ENCODE peak calls at places on chromosomes 1 and 21, in seven cellular contexts. One of them, this sample, is unnamed.

GRCh38 chr1:209815931-209816338 is 10.0 kb upstream of the IRF6 start:
- DNase-seq in OCI-LY7: no peak
- DNase-seq in epithelial cell of proximal tubule: no peak
- DNase-seq in brain microvascular endothelial cell: no peak
- DNase-seq in lower leg skin: peak
- DNase-seq in fibroblast of lung: no peak
- DNase-seq in GM20000: no peak
- DNase-seq in this sample: no peak

GRCh38 chr1:3539707-3540425 is 71.4 kb downstream of the MEGF6 start:
- DNase-seq in fibroblast of lung: no peak
- DNase-seq in brain microvascular endothelial cell: no peak
- DNase-seq in GM20000: no peak
- DNase-seq in OCI-LY7: no peak
- DNase-seq in epithelial cell of proximal tubule: no peak
- DNase-seq in lower leg skin: no peak
- DNase-seq in this sample: no peak

GRCh38 chr21:42503711-42504110 is 7.7 kb upstream of the RSPH1 start:
- DNase-seq in fibroblast of lung: no peak
- DNase-seq in brain microvascular endothelial cell: no peak
- DNase-seq in lower leg skin: no peak
- DNase-seq in OCI-LY7: no peak
- DNase-seq in epithelial cell of proximal tubule: no peak
- DNase-seq in GM20000: peak
- DNase-seq in this sample: no peak

GRCh38 chr1:217182992-217183391 is 447.9 kb downstream of the GPATCH2 start:
- DNase-seq in OCI-LY7: no peak
- DNase-seq in fibroblast of lung: no peak
- DNase-seq in brain microvascular endothelial cell: no peak
- DNase-seq in lower leg skin: no peak
- DNase-seq in epithelial cell of proximal tubule: no peak
- DNase-seq in GM20000: no peak
- DNase-seq in this sample: no peak

GRCh38 chr1:8461341-8462110 is 143.6 kb downstream of the SLC45A1 start:
- DNase-seq in lower leg skin: no peak
- DNase-seq in brain microvascular endothelial cell: no peak
- DNase-seq in OCI-LY7: peak
- DNase-seq in GM20000: no peak
- DNase-seq in fibroblast of lung: no peak
- DNase-seq in epithelial cell of proximal tubule: no peak
- DNase-seq in this sample: no peak

GRCh38 chr21:43295016-43295958 is 126.5 kb downstream of the CRYAA start:
- DNase-seq in GM20000: no peak
- DNase-seq in brain microvascular endothelial cell: no peak
- DNase-seq in fibroblast of lung: no peak
- DNase-seq in lower leg skin: no peak
- DNase-seq in OCI-LY7: peak
- DNase-seq in epithelial cell of proximal tubule: no peak
- DNase-seq in this sample: peak

GRCh38 chr1:211632808-211633522 is 42.5 kb downstream of the NEK2 start:
- DNase-seq in epithelial cell of proximal tubule: no peak
- DNase-seq in brain microvascular endothelial cell: peak
- DNase-seq in GM20000: no peak
- DNase-seq in OCI-LY7: no peak
- DNase-seq in lower leg skin: no peak
- DNase-seq in fibroblast of lung: peak
- DNase-seq in this sample: no peak

GRCh38 chr21:46569071-46569470 is 35.8 kb downstream of the S100B start:
- DNase-seq in fibroblast of lung: no peak
- DNase-seq in epithelial cell of proximal tubule: no peak
- DNase-seq in OCI-LY7: no peak
- DNase-seq in GM20000: no peak
- DNase-seq in brain microvascular endothelial cell: no peak
- DNase-seq in lower leg skin: no peak
- DNase-seq in this sample: no peak

GRCh38 chr1:25468037-25468436 is 37.3 kb downstream of the MACO1 start:
- DNase-seq in epithelial cell of proximal tubule: no peak
- DNase-seq in lower leg skin: no peak
- DNase-seq in OCI-LY7: no peak
- DNase-seq in brain microvascular endothelial cell: peak
- DNase-seq in GM20000: no peak
- DNase-seq in fibroblast of lung: peak
- DNase-seq in this sample: no peak

GRCh38 chr1:244053831-244054230 is 2.7 kb downstream of the ZBTB18 start:
- DNase-seq in brain microvascular endothelial cell: no peak
- DNase-seq in lower leg skin: peak
- DNase-seq in fibroblast of lung: no peak
- DNase-seq in OCI-LY7: no peak
- DNase-seq in GM20000: no peak
- DNase-seq in epithelial cell of proximal tubule: no peak
- DNase-seq in this sample: no peak

GRCh38 chr1:63042278-63042677 is 258.3 kb downstream of the ATG4C start:
- DNase-seq in OCI-LY7: no peak
- DNase-seq in lower leg skin: no peak
- DNase-seq in brain microvascular endothelial cell: no peak
- DNase-seq in GM20000: no peak
- DNase-seq in epithelial cell of proximal tubule: no peak
- DNase-seq in fibroblast of lung: no peak
- DNase-seq in this sample: no peak

GRCh38 chr1:87435484-87435883 is 106.8 kb downstream of the LMO4 start:
- DNase-seq in lower leg skin: no peak
- DNase-seq in GM20000: no peak
- DNase-seq in epithelial cell of proximal tubule: no peak
- DNase-seq in brain microvascular endothelial cell: peak
- DNase-seq in fibroblast of lung: peak
- DNase-seq in OCI-LY7: no peak
- DNase-seq in this sample: no peak

GRCh38 chr21:24910591-24910990 is 696.7 kb downstream of the MRPL39 start:
- DNase-seq in epithelial cell of proximal tubule: no peak
- DNase-seq in OCI-LY7: no peak
- DNase-seq in lower leg skin: no peak
- DNase-seq in fibroblast of lung: no peak
- DNase-seq in GM20000: no peak
- DNase-seq in brain microvascular endothelial cell: no peak
- DNase-seq in this sample: no peak

GRCh38 chr21:41847066-41847804 is 31.9 kb downstream of the PRDM15 start:
- DNase-seq in fibroblast of lung: peak
- DNase-seq in brain microvascular endothelial cell: peak
- DNase-seq in lower leg skin: no peak
- DNase-seq in GM20000: no peak
- DNase-seq in epithelial cell of proximal tubule: no peak
- DNase-seq in OCI-LY7: no peak
- DNase-seq in this sample: no peak

GRCh38 chr1:53315456-53316048 is 12.3 kb downstream of the LRP8 start:
- DNase-seq in fibroblast of lung: no peak
- DNase-seq in OCI-LY7: no peak
- DNase-seq in lower leg skin: no peak
- DNase-seq in brain microvascular endothelial cell: no peak
- DNase-seq in epithelial cell of proximal tubule: no peak
- DNase-seq in GM20000: no peak
- DNase-seq in this sample: no peak

GRCh38 chr1:195415584-195415983 is 1192.7 kb downstream of the KCNT2 start:
- DNase-seq in GM20000: no peak
- DNase-seq in lower leg skin: no peak
- DNase-seq in epithelial cell of proximal tubule: no peak
- DNase-seq in OCI-LY7: no peak
- DNase-seq in brain microvascular endothelial cell: no peak
- DNase-seq in fibroblast of lung: no peak
- DNase-seq in this sample: no peak

GRCh38 chr21:38920631-38921398 is 115.1 kb downstream of the ETS2 start:
- DNase-seq in brain microvascular endothelial cell: no peak
- DNase-seq in lower leg skin: peak
- DNase-seq in epithelial cell of proximal tubule: no peak
- DNase-seq in GM20000: no peak
- DNase-seq in fibroblast of lung: peak
- DNase-seq in OCI-LY7: no peak
- DNase-seq in this sample: no peak

GRCh38 chr1:60621524-60621923 is 460.8 kb upstream of the NFIA start:
- DNase-seq in OCI-LY7: no peak
- DNase-seq in epithelial cell of proximal tubule: no peak
- DNase-seq in fibroblast of lung: peak
- DNase-seq in lower leg skin: no peak
- DNase-seq in brain microvascular endothelial cell: peak
- DNase-seq in GM20000: no peak
- DNase-seq in this sample: no peak

GRCh38 chr1:119451158-119451557 is 36.2 kb downstream of the HSD3B2 start:
- DNase-seq in GM20000: no peak
- DNase-seq in fibroblast of lung: no peak
- DNase-seq in OCI-LY7: no peak
- DNase-seq in epithelial cell of proximal tubule: no peak
- DNase-seq in lower leg skin: no peak
- DNase-seq in brain microvascular endothelial cell: no peak
- DNase-seq in this sample: no peak

GRCh38 chr1:51070011-51070410 is 32.0 kb upstream of the C1orf185 start:
- DNase-seq in GM20000: no peak
- DNase-seq in fibroblast of lung: no peak
- DNase-seq in epithelial cell of proximal tubule: no peak
- DNase-seq in brain microvascular endothelial cell: no peak
- DNase-seq in OCI-LY7: no peak
- DNase-seq in lower leg skin: no peak
- DNase-seq in this sample: no peak

GRCh38 chr1:1088801-1089680 is 14.9 kb upstream of the RNF223 start:
- DNase-seq in fibroblast of lung: no peak
- DNase-seq in brain microvascular endothelial cell: no peak
- DNase-seq in OCI-LY7: no peak
- DNase-seq in epithelial cell of proximal tubule: no peak
- DNase-seq in lower leg skin: peak
- DNase-seq in GM20000: no peak
- DNase-seq in this sample: no peak

DNA sequence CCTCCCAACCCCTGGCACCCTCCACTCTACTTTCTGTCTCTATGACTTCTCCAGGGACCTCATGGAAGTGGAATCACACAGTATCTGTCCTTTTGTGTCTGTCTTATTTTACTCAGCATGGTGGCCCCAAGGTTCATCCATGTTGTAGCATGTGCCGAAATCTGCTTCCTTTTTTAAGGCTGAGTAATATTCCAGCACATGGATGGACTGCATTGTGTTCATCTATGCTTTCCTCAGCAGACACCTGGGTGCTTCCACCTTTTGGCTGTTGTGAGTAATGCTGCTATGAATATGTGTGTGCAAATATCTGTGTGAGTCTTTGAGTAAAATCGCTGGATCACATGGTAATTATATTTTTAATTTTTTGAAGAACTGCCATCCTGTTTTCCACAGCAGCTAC is 1.6 kb upstream of the PFKL start:
- DNase-seq in OCI-LY7: peak
- DNase-seq in fibroblast of lung: no peak
- DNase-seq in epithelial cell of proximal tubule: no peak
- DNase-seq in GM20000: no peak
- DNase-seq in lower leg skin: no peak
- DNase-seq in brain microvascular endothelial cell: no peak
- DNase-seq in this sample: no peak
- TF ChIP-seq CTCF in OCI-LY7: peak
- TF ChIP-seq CTCF in fibroblast of lung: no peak
- TF ChIP-seq CTCF in epithelial cell of proximal tubule: peak
- TF ChIP-seq CTCF in GM20000: no peak
- TF ChIP-seq CTCF in lower leg skin: no peak
- TF ChIP-seq CTCF in brain microvascular endothelial cell: peak
- TF ChIP-seq CTCF in this sample: peak

GRCh38 chr1:83500987-83501591 is 497.8 kb downstream of the TTLL7 start:
- DNase-seq in GM20000: peak
- DNase-seq in fibroblast of lung: no peak
- DNase-seq in OCI-LY7: no peak
- DNase-seq in lower leg skin: no peak
- DNase-seq in brain microvascular endothelial cell: no peak
- DNase-seq in epithelial cell of proximal tubule: no peak
- DNase-seq in this sample: no peak

GRCh38 chr1:83499998-83500397 is 498.9 kb downstream of the TTLL7 start:
- DNase-seq in brain microvascular endothelial cell: no peak
- DNase-seq in OCI-LY7: no peak
- DNase-seq in GM20000: no peak
- DNase-seq in lower leg skin: no peak
- DNase-seq in epithelial cell of proximal tubule: no peak
- DNase-seq in fibroblast of lung: no peak
- DNase-seq in this sample: no peak

GRCh38 chr1:83500531-83500930 is 498.4 kb downstream of the TTLL7 start:
- DNase-seq in brain microvascular endothelial cell: no peak
- DNase-seq in epithelial cell of proximal tubule: no peak
- DNase-seq in fibroblast of lung: no peak
- DNase-seq in OCI-LY7: no peak
- DNase-seq in GM20000: no peak
- DNase-seq in lower leg skin: no peak
- DNase-seq in this sample: no peak

GRCh38 chr1:83495560-83495959 is 503.4 kb downstream of the TTLL7 start:
- DNase-seq in GM20000: no peak
- DNase-seq in fibroblast of lung: no peak
- DNase-seq in epithelial cell of proximal tubule: no peak
- DNase-seq in OCI-LY7: no peak
- DNase-seq in brain microvascular endothelial cell: no peak
- DNase-seq in lower leg skin: no peak
- DNase-seq in this sample: no peak

GRCh38 chr1:83497563-83497962 is 501.4 kb downstream of the TTLL7 start:
- DNase-seq in lower leg skin: no peak
- DNase-seq in OCI-LY7: no peak
- DNase-seq in GM20000: no peak
- DNase-seq in brain microvascular endothelial cell: peak
- DNase-seq in fibroblast of lung: peak
- DNase-seq in epithelial cell of proximal tubule: no peak
- DNase-seq in this sample: no peak
- TF ChIP-seq CTCF in lower leg skin: no peak
- TF ChIP-seq CTCF in OCI-LY7: no peak
- TF ChIP-seq CTCF in GM20000: peak
- TF ChIP-seq CTCF in brain microvascular endothelial cell: peak
- TF ChIP-seq CTCF in fibroblast of lung: no peak
- TF ChIP-seq CTCF in epithelial cell of proximal tubule: peak
- TF ChIP-seq CTCF in this sample: peak

GRCh38 chr1:156123356-156124196 is 9.1 kb downstream of the LMNA start:
- DNase-seq in brain microvascular endothelial cell: peak
- DNase-seq in GM20000: no peak
- DNase-seq in fibroblast of lung: peak
- DNase-seq in lower leg skin: peak
- DNase-seq in epithelial cell of proximal tubule: no peak
- DNase-seq in OCI-LY7: no peak
- DNase-seq in this sample: peak
- TF ChIP-seq CTCF in brain microvascular endothelial cell: peak
- TF ChIP-seq CTCF in GM20000: peak
- TF ChIP-seq CTCF in fibroblast of lung: peak
- TF ChIP-seq CTCF in lower leg skin: no peak
- TF ChIP-seq CTCF in epithelial cell of proximal tubule: peak
- TF ChIP-seq CTCF in OCI-LY7: peak
- TF ChIP-seq CTCF in this sample: peak

DNA sequence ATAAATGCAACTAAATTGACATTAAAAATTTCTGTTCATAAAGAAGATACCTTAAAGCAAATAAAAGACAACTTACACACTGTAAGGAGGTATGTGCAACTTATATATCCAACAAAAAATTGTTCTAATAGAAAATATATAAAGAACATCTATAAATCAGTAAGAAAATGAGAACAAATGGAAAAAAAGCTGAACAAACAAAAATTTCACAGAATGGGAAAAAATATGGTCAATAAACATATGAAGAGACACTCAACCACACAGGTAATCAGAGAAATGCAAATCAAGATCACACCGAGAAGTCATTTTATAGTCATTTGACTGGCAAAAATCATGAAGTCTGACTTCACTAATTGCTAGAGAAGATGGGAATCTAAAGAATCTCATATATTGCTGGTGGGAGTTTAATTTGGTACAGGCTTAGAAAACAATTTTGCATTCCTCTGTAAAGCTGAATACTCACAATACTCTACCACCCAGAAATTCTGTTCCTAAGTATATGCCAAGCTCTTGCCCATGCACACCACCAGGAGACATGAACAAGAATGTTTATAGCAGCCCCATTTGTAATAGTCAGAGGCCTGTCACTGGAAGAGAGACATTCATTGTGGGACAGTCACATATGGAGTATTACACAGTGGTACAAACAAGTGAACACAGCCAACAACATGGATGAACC is 22.0 kb upstream of the THEM5 start:
- DNase-seq in brain microvascular endothelial cell: no peak
- DNase-seq in fibroblast of lung: no peak
- DNase-seq in epithelial cell of proximal tubule: no peak
- DNase-seq in lower leg skin: no peak
- DNase-seq in GM20000: no peak
- DNase-seq in OCI-LY7: no peak
- DNase-seq in this sample: no peak
- TF ChIP-seq CTCF in brain microvascular endothelial cell: no peak
- TF ChIP-seq CTCF in fibroblast of lung: no peak
- TF ChIP-seq CTCF in epithelial cell of proximal tubule: no peak
- TF ChIP-seq CTCF in lower leg skin: no peak
- TF ChIP-seq CTCF in GM20000: no peak
- TF ChIP-seq CTCF in OCI-LY7: no peak
- TF ChIP-seq CTCF in this sample: no peak

This sample was measured in BE2C.